ENCODE peak calls at places on chromosomes 7 and 10, in eight cellular contexts. W is HS-5; J is activated CD8-positive, alpha-beta memory T cell treated with anti-CD3 and anti-CD28 coated beads for 1 hour; Z is GM19239; H is IMR-90; N is HCEC 1CT; A is hippocampal formation; X is GM23338. M is an unnamed sample.

GRCh38 chr7:76340617-76341131 is 18.1 kb downstream of the YWHAG start:
- DNase-seq in W (no peak), J (no peak), Z (no peak), H (peak), N (peak), A (no peak), X (no peak), M (no peak)

GRCh38 chr7:30750574-30751256 is 1.2 kb upstream of the INMT start:
- DNase-seq in W (no peak), J (no peak), Z (no peak), H (peak), N (peak), A (peak), X (no peak), M (no peak)

GRCh38 chr10:77552252-77552651 is 85.4 kb downstream of the KCNMA1 start:
- DNase-seq in W (no peak), J (no peak), Z (no peak), H (no peak), N (no peak), A (no peak), X (no peak), M (no peak)

GRCh38 chr10:62374862-62375710 is 917 bp downstream of the ZNF365 start:
- DNase-seq in W (no peak), J (no peak), Z (no peak), H (peak), N (no peak), A (no peak), X (peak), M (peak)

GRCh38 chr7:22208806-22209205 is 148.1 kb downstream of the RAPGEF5 start:
- DNase-seq in W (no peak), J (no peak), Z (no peak), H (no peak), N (no peak), A (no peak), X (no peak), M (no peak)

GRCh38 chr10:78263521-78263988 is 229.9 kb downstream of the RPS24 start:
- DNase-seq in W (peak), J (no peak), Z (no peak), H (peak), N (peak), A (peak), X (no peak), M (no peak)

GRCh38 chr10:35792301-35792700 is 150.2 kb upstream of the FZD8 start:
- DNase-seq in W (no peak), J (no peak), Z (no peak), H (peak), N (no peak), A (no peak), X (no peak), M (no peak)

GRCh38 chr7:53658956-53659355 is 623.5 kb downstream of the POM121L12 start:
- DNase-seq in W (no peak), J (no peak), Z (no peak), H (no peak), N (no peak), A (no peak), X (no peak), M (no peak)

GRCh38 chr10:63281967-63282366 is 148.8 kb downstream of the NRBF2 start:
- DNase-seq in W (no peak), J (no peak), Z (no peak), H (peak), N (no peak), A (no peak), X (no peak), M (no peak)

GRCh38 chr10:13993169-13993568 is 337.6 kb downstream of the FRMD4A start:
- DNase-seq in W (no peak), J (no peak), Z (no peak), H (peak), N (peak), A (no peak), X (no peak), M (no peak)

GRCh38 chr7:97732567-97733275 is 835 bp downstream of the TAC1 start:
- DNase-seq in W (no peak), J (no peak), Z (no peak), H (no peak), N (no peak), A (no peak), X (peak), M (no peak)

GRCh38 chr10:130025811-130026510 is 61.9 kb upstream of the EBF3 start:
- DNase-seq in W (no peak), J (no peak), Z (no peak), H (no peak), N (no peak), A (no peak), X (no peak), M (no peak)

GRCh38 chr10:49598164-49598856 is 11.8 kb upstream of the SLC18A3 start:
- DNase-seq in W (no peak), J (no peak), Z (no peak), H (no peak), N (no peak), A (no peak), X (no peak), M (no peak)